ENCODE peak calls at places on chromosome 13, in six cellular contexts. One of them, this sample, is unnamed. For H3K79me1, the result is how much of the 10 kb centered on the place peaks cover.

GRCh38 chr13:63190219-63190618 is 1774.6 kb upstream of the PCDH20 start:
- DNase-seq in neuronal stem cell: no peak
- DNase-seq in IMR-90: no peak
- DNase-seq in mesenchymal stem cell: peak
- DNase-seq in H9: no peak
- DNase-seq in mesendoderm: no peak
- DNase-seq in this sample: no peak

GRCh38 chr13:113329656-113330312 is 32.7 kb downstream of the LAMP1 start:
- DNase-seq in IMR-90: no peak
- DNase-seq in neuronal stem cell: no peak
- DNase-seq in mesendoderm: no peak
- DNase-seq in H9: no peak
- DNase-seq in mesenchymal stem cell: no peak
- DNase-seq in this sample: no peak

GRCh38 chr13:60265566-60265965 is 101.8 kb upstream of the DIAPH3 start:
- DNase-seq in H9: no peak
- DNase-seq in mesenchymal stem cell: no peak
- DNase-seq in mesendoderm: no peak
- DNase-seq in neuronal stem cell: no peak
- DNase-seq in IMR-90: no peak
- DNase-seq in this sample: no peak

GRCh38 chr13:95360464-95361097 is 59.3 kb upstream of the ABCC4 start:
- DNase-seq in mesendoderm: no peak
- DNase-seq in mesenchymal stem cell: peak
- DNase-seq in neuronal stem cell: no peak
- DNase-seq in IMR-90: peak
- DNase-seq in H9: no peak
- DNase-seq in this sample: no peak

GRCh38 chr13:70905035-70905434 is 796.8 kb upstream of the KLHL1 start:
- DNase-seq in H9: no peak
- DNase-seq in IMR-90: no peak
- DNase-seq in neuronal stem cell: no peak
- DNase-seq in mesenchymal stem cell: no peak
- DNase-seq in mesendoderm: no peak
- DNase-seq in this sample: no peak

GRCh38 chr13:112931028-112931934 is 37.7 kb upstream of the MCF2L start:
- DNase-seq in IMR-90: peak
- DNase-seq in mesendoderm: peak
- DNase-seq in neuronal stem cell: no peak
- DNase-seq in mesenchymal stem cell: peak
- DNase-seq in H9: peak
- DNase-seq in this sample: no peak

GRCh38 chr13:51590966-51591627 is 6.8 kb downstream of the WDFY2 start:
- DNase-seq in IMR-90: peak
- DNase-seq in neuronal stem cell: no peak
- DNase-seq in H9: no peak
- DNase-seq in mesenchymal stem cell: peak
- DNase-seq in mesendoderm: peak
- DNase-seq in this sample: no peak

GRCh38 chr13:49495783-49496762 is at the start of gene PHF11:
- DNase-seq in neuronal stem cell: peak
- DNase-seq in IMR-90: peak
- DNase-seq in H9: peak
- DNase-seq in mesendoderm: peak
- DNase-seq in mesenchymal stem cell: peak
- DNase-seq in this sample: no peak

GRCh38 chr13:51523082-51523518 is 61.2 kb upstream of the WDFY2 start:
- DNase-seq in IMR-90: peak
- DNase-seq in H9: no peak
- DNase-seq in neuronal stem cell: no peak
- DNase-seq in mesendoderm: peak
- DNase-seq in mesenchymal stem cell: peak
- DNase-seq in this sample: no peak

GRCh38 chr13:68257111-68257842 is 1027.1 kb upstream of the PCDH9 start:
- DNase-seq in mesendoderm: peak
- DNase-seq in mesenchymal stem cell: peak
- DNase-seq in H9: no peak
- DNase-seq in neuronal stem cell: no peak
- DNase-seq in IMR-90: no peak
- DNase-seq in this sample: no peak

GRCh38 chr13:26050568-26051230 is 1.1 kb downstream of the SHISA2 start:
- DNase-seq in IMR-90: no peak
- DNase-seq in H9: peak
- DNase-seq in mesenchymal stem cell: peak
- DNase-seq in mesendoderm: peak
- DNase-seq in neuronal stem cell: peak
- DNase-seq in this sample: peak

GRCh38 chr13:50543767-50544166 is 299.7 kb downstream of the DLEU7 start:
- DNase-seq in IMR-90: peak
- DNase-seq in H9: no peak
- DNase-seq in mesenchymal stem cell: peak
- DNase-seq in neuronal stem cell: no peak
- DNase-seq in mesendoderm: no peak
- DNase-seq in this sample: no peak

GRCh38 chr13:20106751-20107150 is 54.1 kb downstream of the GJA3 start:
- DNase-seq in neuronal stem cell: no peak
- DNase-seq in mesendoderm: no peak
- DNase-seq in IMR-90: no peak
- DNase-seq in mesenchymal stem cell: no peak
- DNase-seq in H9: no peak
- DNase-seq in this sample: no peak

GRCh38 chr13:111586291-111586690 is 265.8 kb downstream of the TEX29 start:
- DNase-seq in IMR-90: no peak
- DNase-seq in H9: peak
- DNase-seq in mesenchymal stem cell: no peak
- DNase-seq in mesendoderm: no peak
- DNase-seq in neuronal stem cell: no peak
- DNase-seq in this sample: no peak

GRCh38 chr13:77061362-77061761 is 34.4 kb upstream of the FBXL3 start:
- DNase-seq in mesendoderm: no peak
- DNase-seq in IMR-90: no peak
- DNase-seq in mesenchymal stem cell: no peak
- DNase-seq in neuronal stem cell: no peak
- DNase-seq in H9: no peak
- DNase-seq in this sample: no peak

GRCh38 chr13:49791214-49791752 is 1.2 kb downstream of the KPNA3 start:
- DNase-seq in mesenchymal stem cell: peak
- DNase-seq in neuronal stem cell: no peak
- DNase-seq in mesendoderm: peak
- DNase-seq in H9: no peak
- DNase-seq in IMR-90: peak
- DNase-seq in this sample: no peak

GRCh38 chr13:38147050-38147449 is 202.6 kb upstream of the UFM1 start:
- DNase-seq in IMR-90: no peak
- DNase-seq in mesendoderm: no peak
- DNase-seq in H9: no peak
- DNase-seq in mesenchymal stem cell: no peak
- DNase-seq in neuronal stem cell: no peak
- DNase-seq in this sample: no peak

GRCh38 chr13:28493740-28494536 is 990 bp downstream of the FLT1 start:
- DNase-seq in mesendoderm: peak
- DNase-seq in H9: no peak
- DNase-seq in mesenchymal stem cell: peak
- DNase-seq in neuronal stem cell: peak
- DNase-seq in IMR-90: no peak
- DNase-seq in this sample: peak

GRCh38 chr13:45717324-45717723 is 15.2 kb downstream of the CBY2 start:
- DNase-seq in H9: no peak
- DNase-seq in IMR-90: no peak
- DNase-seq in mesenchymal stem cell: no peak
- DNase-seq in neuronal stem cell: no peak
- DNase-seq in mesendoderm: no peak
- DNase-seq in this sample: no peak

GRCh38 chr13:66831317-66831716 is 398.8 kb downstream of the PCDH9 start:
- DNase-seq in neuronal stem cell: no peak
- DNase-seq in mesendoderm: no peak
- DNase-seq in IMR-90: no peak
- DNase-seq in H9: no peak
- DNase-seq in mesenchymal stem cell: peak
- DNase-seq in this sample: no peak

GRCh38 chr13:74464656-74465055 is 330.5 kb upstream of the KLF12 start:
- DNase-seq in mesenchymal stem cell: no peak
- DNase-seq in IMR-90: no peak
- DNase-seq in H9: no peak
- DNase-seq in mesendoderm: no peak
- DNase-seq in neuronal stem cell: no peak
- DNase-seq in this sample: no peak

GRCh38 chr13:95728957-95729356 is 52.0 kb downstream of the DNAJC3 start:
- DNase-seq in neuronal stem cell: no peak
- DNase-seq in H9: no peak
- DNase-seq in mesendoderm: no peak
- DNase-seq in mesenchymal stem cell: no peak
- DNase-seq in IMR-90: no peak
- DNase-seq in this sample: no peak

GRCh38 chr13:24251525-24251924 is 57.9 kb upstream of the C1QTNF9 start:
- DNase-seq in H9: no peak
- DNase-seq in IMR-90: no peak
- DNase-seq in neuronal stem cell: no peak
- DNase-seq in mesendoderm: no peak
- DNase-seq in mesenchymal stem cell: no peak
- DNase-seq in this sample: no peak

GRCh38 chr13:99282264-99283231 is 24.4 kb upstream of the GPR18 start:
- DNase-seq in IMR-90: no peak
- DNase-seq in mesendoderm: no peak
- DNase-seq in neuronal stem cell: no peak
- DNase-seq in H9: no peak
- DNase-seq in mesenchymal stem cell: no peak
- DNase-seq in this sample: no peak

GRCh38 chr13:110535526-110535925 is 26.0 kb downstream of the RAB20 start:
- DNase-seq in IMR-90: no peak
- DNase-seq in mesendoderm: peak
- DNase-seq in H9: no peak
- DNase-seq in mesenchymal stem cell: no peak
- DNase-seq in neuronal stem cell: no peak
- DNase-seq in this sample: no peak

GRCh38 chr13:110531671-110532083 is 29.8 kb downstream of the RAB20 start:
- DNase-seq in mesenchymal stem cell: no peak
- DNase-seq in IMR-90: no peak
- DNase-seq in mesendoderm: no peak
- DNase-seq in H9: no peak
- DNase-seq in neuronal stem cell: no peak
- DNase-seq in this sample: no peak

GRCh38 chr13:110530839-110531499 is 30.6 kb downstream of the RAB20 start:
- DNase-seq in IMR-90: no peak
- DNase-seq in mesendoderm: no peak
- DNase-seq in mesenchymal stem cell: no peak
- DNase-seq in neuronal stem cell: no peak
- DNase-seq in H9: no peak
- DNase-seq in this sample: no peak

GRCh38 chr13:110536006-110536693 is 25.4 kb downstream of the RAB20 start:
- DNase-seq in H9: no peak
- DNase-seq in mesenchymal stem cell: no peak
- DNase-seq in IMR-90: no peak
- DNase-seq in mesendoderm: no peak
- DNase-seq in neuronal stem cell: no peak
- DNase-seq in this sample: no peak

DNA sequence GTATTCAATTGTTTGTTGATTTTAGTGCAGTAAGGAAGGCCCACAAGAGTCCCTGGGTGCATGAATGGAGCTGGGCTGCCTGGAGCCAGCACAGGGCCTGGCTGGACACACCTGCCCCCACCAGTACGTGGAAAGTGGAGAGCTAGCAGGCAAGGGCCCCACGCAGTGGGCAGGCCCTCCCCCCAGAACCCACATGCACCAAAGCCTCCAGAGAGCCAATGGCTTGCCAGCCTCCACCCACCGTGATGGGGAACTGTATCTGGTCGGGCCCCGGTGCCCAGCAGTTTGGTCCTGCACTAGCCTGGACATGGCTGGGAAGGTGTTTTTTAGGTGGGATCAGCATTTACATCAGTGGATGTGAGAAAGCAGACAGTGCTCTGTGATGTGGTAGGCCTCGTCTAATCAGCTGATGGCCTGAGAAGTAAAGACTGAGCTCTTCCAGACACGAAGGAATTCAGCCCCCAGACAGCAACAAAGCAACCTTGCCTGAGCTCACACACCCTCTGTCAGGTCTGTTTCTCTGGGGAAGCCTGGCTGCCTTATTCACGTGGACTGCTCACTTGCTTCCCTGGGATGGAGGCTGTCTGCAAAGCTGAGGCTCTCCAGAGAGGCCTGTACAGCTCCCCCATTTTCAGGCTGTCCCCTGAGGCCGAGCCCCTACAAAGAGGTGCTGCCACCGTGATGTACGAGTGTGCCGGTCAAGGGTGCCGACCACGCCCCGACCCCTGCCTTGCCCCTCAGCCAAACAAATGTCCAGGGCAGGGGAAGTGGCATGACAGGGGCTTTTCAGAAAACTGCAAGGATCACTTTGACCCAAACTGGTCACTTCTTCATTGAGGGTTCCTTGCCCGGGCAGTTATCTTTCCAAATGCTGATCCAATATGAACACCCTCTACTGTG is 27.5 kb downstream of the RAB20 start:
- DNase-seq in H9: no peak
- DNase-seq in neuronal stem cell: no peak
- DNase-seq in mesenchymal stem cell: no peak
- DNase-seq in IMR-90: no peak
- DNase-seq in mesendoderm: peak
- DNase-seq in this sample: no peak
- H3K79me1 ChIP-seq in H9: under half
- H3K79me1 ChIP-seq in neuronal stem cell: under half
- H3K79me1 ChIP-seq in mesenchymal stem cell: under half
- H3K79me1 ChIP-seq in IMR-90: under half
- H3K79me1 ChIP-seq in mesendoderm: under half
- H3K79me1 ChIP-seq in this sample: under half

GRCh38 chr13:110408286-110408685 is 101.2 kb downstream of the COL4A2 start:
- DNase-seq in neuronal stem cell: no peak
- DNase-seq in mesenchymal stem cell: peak
- DNase-seq in mesendoderm: no peak
- DNase-seq in H9: no peak
- DNase-seq in IMR-90: no peak
- DNase-seq in this sample: no peak
- H3K79me1 ChIP-seq in neuronal stem cell: under half
- H3K79me1 ChIP-seq in mesenchymal stem cell: under half
- H3K79me1 ChIP-seq in mesendoderm: under half
- H3K79me1 ChIP-seq in H9: under half
- H3K79me1 ChIP-seq in IMR-90: half or more
- H3K79me1 ChIP-seq in this sample: under half

DNA sequence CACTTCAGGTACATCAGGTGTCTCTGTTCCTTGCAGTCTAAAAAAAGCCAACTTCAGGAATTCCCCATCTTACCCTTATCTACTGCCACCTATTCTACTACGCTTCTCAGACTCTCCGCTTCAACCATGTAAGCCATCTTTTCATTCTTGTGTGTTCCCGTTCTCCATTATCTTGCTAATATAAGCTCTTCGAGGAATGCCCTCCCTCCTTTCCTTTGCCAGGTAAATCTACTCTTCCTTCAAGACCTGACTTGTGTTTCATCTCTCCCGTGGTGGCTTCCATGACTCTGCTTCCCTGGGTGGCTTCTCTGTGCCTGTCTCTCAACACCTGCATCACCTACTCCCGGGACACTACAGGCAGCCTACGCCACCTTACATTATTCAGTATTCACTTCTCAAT is 42.3 kb upstream of the MEDAG start:
- DNase-seq in mesendoderm: peak
- DNase-seq in mesenchymal stem cell: no peak
- DNase-seq in H9: peak
- DNase-seq in IMR-90: no peak
- DNase-seq in neuronal stem cell: no peak
- DNase-seq in this sample: no peak
- H3K79me1 ChIP-seq in mesendoderm: under half
- H3K79me1 ChIP-seq in mesenchymal stem cell: under half
- H3K79me1 ChIP-seq in H9: under half
- H3K79me1 ChIP-seq in IMR-90: under half
- H3K79me1 ChIP-seq in neuronal stem cell: under half
- H3K79me1 ChIP-seq in this sample: under half

GRCh38 chr13:30870049-30870884 is 35.8 kb upstream of the MEDAG start:
- DNase-seq in H9: peak
- DNase-seq in neuronal stem cell: peak
- DNase-seq in mesendoderm: peak
- DNase-seq in mesenchymal stem cell: peak
- DNase-seq in IMR-90: peak
- DNase-seq in this sample: peak
- H3K79me1 ChIP-seq in H9: under half
- H3K79me1 ChIP-seq in neuronal stem cell: under half
- H3K79me1 ChIP-seq in mesendoderm: under half
- H3K79me1 ChIP-seq in mesenchymal stem cell: under half
- H3K79me1 ChIP-seq in IMR-90: under half
- H3K79me1 ChIP-seq in this sample: under half

This sample was measured in H1.